ENCODE peak calls at places on chromosomes 16 and 17, in seven cellular contexts. One of them, this sample, is unnamed. For H3K4me1 and H3K9me3, the result is how much of the 10 kb centered on the place peaks cover.

GRCh38 chr17:2940352-2940751 is 123.1 kb downstream of the OR1D5 start:
- DNase-seq in SK-N-SH: no peak
- DNase-seq in HCT116: no peak
- DNase-seq in GM12878: no peak
- DNase-seq in HepG2: no peak
- DNase-seq in K562: no peak
- DNase-seq in H1: no peak
- DNase-seq in this sample: no peak

GRCh38 chr16:31427441-31428276 is 501 bp downstream of the COX6A2 start:
- DNase-seq in SK-N-SH: peak
- DNase-seq in HepG2: no peak
- DNase-seq in HCT116: no peak
- DNase-seq in GM12878: no peak
- DNase-seq in K562: peak
- DNase-seq in H1: peak
- DNase-seq in this sample: peak

GRCh38 chr16:29784901-29785500 is 5.5 kb upstream of the KIF22 start:
- DNase-seq in H1: peak
- DNase-seq in HepG2: no peak
- DNase-seq in K562: peak
- DNase-seq in HCT116: no peak
- DNase-seq in GM12878: no peak
- DNase-seq in SK-N-SH: no peak
- DNase-seq in this sample: peak

GRCh38 chr17:48068491-48068961 is 20.4 kb downstream of the NFE2L1 start:
- DNase-seq in H1: peak
- DNase-seq in GM12878: no peak
- DNase-seq in HepG2: peak
- DNase-seq in HCT116: no peak
- DNase-seq in K562: no peak
- DNase-seq in SK-N-SH: no peak
- DNase-seq in this sample: no peak

GRCh38 chr17:78041401-78042179 is 83.1 kb downstream of the TNRC6C start:
- DNase-seq in K562: no peak
- DNase-seq in HCT116: no peak
- DNase-seq in H1: no peak
- DNase-seq in SK-N-SH: peak
- DNase-seq in GM12878: no peak
- DNase-seq in HepG2: no peak
- DNase-seq in this sample: no peak

GRCh38 chr17:37742114-37742761 is 2.6 kb downstream of the HNF1B start:
- DNase-seq in SK-N-SH: peak
- DNase-seq in GM12878: no peak
- DNase-seq in H1: peak
- DNase-seq in K562: no peak
- DNase-seq in HCT116: no peak
- DNase-seq in HepG2: no peak
- DNase-seq in this sample: no peak

GRCh38 chr16:89426736-89427525 is 63.4 kb downstream of the ANKRD11 start:
- DNase-seq in GM12878: no peak
- DNase-seq in K562: no peak
- DNase-seq in HepG2: no peak
- DNase-seq in SK-N-SH: no peak
- DNase-seq in HCT116: no peak
- DNase-seq in H1: no peak
- DNase-seq in this sample: no peak

GRCh38 chr17:77974396-77974795 is 15.9 kb downstream of the TNRC6C start:
- DNase-seq in GM12878: no peak
- DNase-seq in HepG2: no peak
- DNase-seq in HCT116: no peak
- DNase-seq in SK-N-SH: no peak
- DNase-seq in H1: no peak
- DNase-seq in K562: no peak
- DNase-seq in this sample: no peak

GRCh38 chr16:70610273-70611223 is 35.8 kb upstream of the IL34 start:
- DNase-seq in H1: no peak
- DNase-seq in SK-N-SH: no peak
- DNase-seq in HepG2: no peak
- DNase-seq in K562: no peak
- DNase-seq in GM12878: no peak
- DNase-seq in HCT116: no peak
- DNase-seq in this sample: no peak

GRCh38 chr17:62790554-62790953 is 17.6 kb downstream of the MARCHF10 start:
- DNase-seq in K562: no peak
- DNase-seq in H1: no peak
- DNase-seq in SK-N-SH: no peak
- DNase-seq in HepG2: no peak
- DNase-seq in HCT116: no peak
- DNase-seq in GM12878: no peak
- DNase-seq in this sample: no peak

GRCh38 chr17:77886387-77886728 is 72.1 kb upstream of the TNRC6C start:
- DNase-seq in HCT116: no peak
- DNase-seq in SK-N-SH: no peak
- DNase-seq in K562: peak
- DNase-seq in HepG2: no peak
- DNase-seq in GM12878: no peak
- DNase-seq in H1: no peak
- DNase-seq in this sample: no peak

GRCh38 chr16:71410146-71410545 is 31.7 kb downstream of the TLE7 start:
- DNase-seq in K562: no peak
- DNase-seq in HepG2: no peak
- DNase-seq in HCT116: no peak
- DNase-seq in H1: no peak
- DNase-seq in SK-N-SH: no peak
- DNase-seq in GM12878: no peak
- DNase-seq in this sample: no peak

GRCh38 chr17:58913552-58913951 is 157.9 kb downstream of the PPM1E start:
- DNase-seq in SK-N-SH: no peak
- DNase-seq in GM12878: no peak
- DNase-seq in K562: no peak
- DNase-seq in H1: no peak
- DNase-seq in HCT116: no peak
- DNase-seq in HepG2: no peak
- DNase-seq in this sample: no peak

GRCh38 chr17:31493656-31494155 is 102.2 kb downstream of the RAB11FIP4 start:
- DNase-seq in SK-N-SH: no peak
- DNase-seq in H1: no peak
- DNase-seq in GM12878: no peak
- DNase-seq in K562: no peak
- DNase-seq in HepG2: no peak
- DNase-seq in HCT116: no peak
- DNase-seq in this sample: no peak

GRCh38 chr17:69473801-69474170 is 59.3 kb downstream of the MAP2K6 start:
- DNase-seq in GM12878: no peak
- DNase-seq in SK-N-SH: no peak
- DNase-seq in K562: no peak
- DNase-seq in H1: peak
- DNase-seq in HepG2: no peak
- DNase-seq in HCT116: no peak
- DNase-seq in this sample: no peak

GRCh38 chr17:45451131-45451530 is 18.5 kb upstream of the ARHGAP27 start:
- DNase-seq in H1: no peak
- DNase-seq in HCT116: no peak
- DNase-seq in HepG2: no peak
- DNase-seq in GM12878: no peak
- DNase-seq in K562: no peak
- DNase-seq in SK-N-SH: peak
- DNase-seq in this sample: no peak

GRCh38 chr17:9116861-9117568 is 95.7 kb downstream of the NTN1 start:
- DNase-seq in GM12878: no peak
- DNase-seq in HepG2: no peak
- DNase-seq in SK-N-SH: no peak
- DNase-seq in K562: no peak
- DNase-seq in HCT116: no peak
- DNase-seq in H1: no peak
- DNase-seq in this sample: no peak

DNA sequence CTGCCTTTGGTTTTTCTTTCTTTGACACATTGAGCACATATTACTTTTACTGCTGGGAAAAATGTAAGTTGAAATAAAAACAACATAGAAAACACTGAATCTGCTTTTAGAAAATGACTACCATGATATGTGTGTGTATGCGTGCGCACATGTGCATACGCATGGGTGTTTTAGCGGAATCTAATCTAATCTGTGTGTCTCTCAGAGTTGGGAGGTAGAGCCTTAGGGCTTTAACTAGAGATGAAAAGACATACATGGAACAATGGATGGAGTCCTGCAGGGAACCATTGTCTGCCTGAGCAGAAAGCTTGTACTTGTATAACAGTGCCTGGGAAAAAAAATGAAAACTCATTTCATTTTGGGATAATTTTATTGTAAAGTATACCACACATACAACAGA is 12.4 kb downstream of the SLFN5 start:
- DNase-seq in GM12878: no peak
- DNase-seq in HCT116: no peak
- DNase-seq in HepG2: no peak
- DNase-seq in K562: no peak
- DNase-seq in H1: no peak
- DNase-seq in SK-N-SH: no peak
- DNase-seq in this sample: no peak
- H3K4me1 ChIP-seq in GM12878: under half
- H3K4me1 ChIP-seq in HCT116: under half
- H3K4me1 ChIP-seq in HepG2: under half
- H3K4me1 ChIP-seq in K562: under half
- H3K4me1 ChIP-seq in H1: under half
- H3K4me1 ChIP-seq in SK-N-SH: under half
- H3K4me1 ChIP-seq in this sample: under half

DNA sequence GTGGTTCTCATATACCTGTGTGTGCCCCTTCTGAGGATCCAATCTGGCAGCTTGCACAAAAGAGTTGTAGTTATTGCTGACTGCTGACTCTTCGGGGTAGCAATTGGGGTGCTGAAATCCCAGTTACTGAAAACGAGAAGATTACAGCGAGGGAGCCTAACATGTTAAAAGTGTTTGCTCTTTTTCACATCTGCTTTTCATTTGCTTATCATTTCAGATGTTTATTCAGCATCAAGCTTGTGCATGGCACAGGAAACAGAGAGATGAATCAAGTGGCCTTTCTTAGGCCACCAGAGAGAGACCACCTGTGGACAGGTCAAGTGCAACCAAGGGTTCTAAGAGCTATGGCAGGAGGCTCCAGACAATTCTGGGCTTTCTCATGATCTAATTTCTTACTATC is 16.9 kb downstream of the DHRS7B start:
- DNase-seq in HCT116: no peak
- DNase-seq in K562: no peak
- DNase-seq in H1: no peak
- DNase-seq in SK-N-SH: peak
- DNase-seq in GM12878: no peak
- DNase-seq in HepG2: no peak
- DNase-seq in this sample: no peak
- H3K9me3 ChIP-seq in HCT116: under half
- H3K9me3 ChIP-seq in K562: under half
- H3K9me3 ChIP-seq in H1: under half
- H3K9me3 ChIP-seq in SK-N-SH: under half
- H3K9me3 ChIP-seq in GM12878: under half
- H3K9me3 ChIP-seq in HepG2: under half
- H3K9me3 ChIP-seq in this sample: under half

GRCh38 chr16:82220541-82220940 is 50.5 kb upstream of the MPHOSPH6 start:
- DNase-seq in HepG2: no peak
- DNase-seq in GM12878: no peak
- DNase-seq in SK-N-SH: no peak
- DNase-seq in HCT116: no peak
- DNase-seq in K562: no peak
- DNase-seq in H1: no peak
- DNase-seq in this sample: no peak
- TF ChIP-seq YY1 in HepG2: no peak
- TF ChIP-seq YY1 in GM12878: no peak
- TF ChIP-seq YY1 in SK-N-SH: no peak
- TF ChIP-seq YY1 in HCT116: no peak
- TF ChIP-seq YY1 in K562: no peak
- TF ChIP-seq YY1 in H1: no peak
- TF ChIP-seq YY1 in this sample: no peak

DNA sequence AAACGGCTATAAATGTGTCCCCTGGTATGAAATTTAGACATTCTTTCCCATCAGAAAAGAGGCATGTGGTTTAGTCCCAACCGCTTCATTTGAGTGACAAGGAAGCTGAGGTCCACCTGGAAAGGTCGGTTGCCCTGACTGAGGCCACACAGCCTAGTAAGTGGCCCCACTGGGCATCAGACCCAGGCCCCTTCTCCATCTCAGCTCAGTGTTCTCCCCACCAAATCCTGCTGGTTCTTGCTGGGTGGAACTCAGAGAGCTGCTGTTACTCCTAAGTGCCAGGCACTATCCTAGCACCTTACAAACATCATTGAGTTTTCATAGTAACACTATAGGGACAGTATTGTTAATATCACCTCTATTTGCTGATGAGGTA is 153.5 kb downstream of the SOCS1 start:
- DNase-seq in GM12878: no peak
- DNase-seq in HepG2: no peak
- DNase-seq in HCT116: no peak
- DNase-seq in K562: no peak
- DNase-seq in SK-N-SH: no peak
- DNase-seq in H1: no peak
- DNase-seq in this sample: no peak
- H3K4me1 ChIP-seq in GM12878: half or more
- H3K4me1 ChIP-seq in HepG2: under half
- H3K4me1 ChIP-seq in HCT116: under half
- H3K4me1 ChIP-seq in K562: half or more
- H3K4me1 ChIP-seq in SK-N-SH: under half
- H3K4me1 ChIP-seq in H1: under half
- H3K4me1 ChIP-seq in this sample: under half

DNA sequence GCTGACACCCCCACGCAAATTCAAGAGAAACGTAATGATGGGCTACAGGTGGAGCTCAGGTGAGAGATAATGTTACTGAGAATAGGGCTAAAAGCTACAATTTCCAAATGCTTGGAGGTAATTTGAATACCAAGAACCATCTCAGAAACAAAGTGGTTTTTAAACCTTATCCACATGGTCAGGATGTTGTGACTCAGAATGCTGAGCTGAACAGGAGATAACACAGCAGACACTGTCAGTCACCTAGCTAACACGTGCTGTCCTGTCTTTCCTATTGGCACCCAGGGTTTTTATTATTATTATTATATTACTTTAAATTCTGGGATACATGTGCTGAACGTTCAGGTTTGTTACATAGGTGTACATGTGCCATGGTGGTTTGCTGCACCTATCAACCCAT is 233.0 kb upstream of the MAF start:
- DNase-seq in HCT116: no peak
- DNase-seq in K562: no peak
- DNase-seq in H1: no peak
- DNase-seq in GM12878: no peak
- DNase-seq in SK-N-SH: no peak
- DNase-seq in HepG2: no peak
- DNase-seq in this sample: no peak
- H3K9me3 ChIP-seq in HCT116: under half
- H3K9me3 ChIP-seq in K562: under half
- H3K9me3 ChIP-seq in H1: under half
- H3K9me3 ChIP-seq in GM12878: under half
- H3K9me3 ChIP-seq in SK-N-SH: under half
- H3K9me3 ChIP-seq in HepG2: under half
- H3K9me3 ChIP-seq in this sample: under half

DNA sequence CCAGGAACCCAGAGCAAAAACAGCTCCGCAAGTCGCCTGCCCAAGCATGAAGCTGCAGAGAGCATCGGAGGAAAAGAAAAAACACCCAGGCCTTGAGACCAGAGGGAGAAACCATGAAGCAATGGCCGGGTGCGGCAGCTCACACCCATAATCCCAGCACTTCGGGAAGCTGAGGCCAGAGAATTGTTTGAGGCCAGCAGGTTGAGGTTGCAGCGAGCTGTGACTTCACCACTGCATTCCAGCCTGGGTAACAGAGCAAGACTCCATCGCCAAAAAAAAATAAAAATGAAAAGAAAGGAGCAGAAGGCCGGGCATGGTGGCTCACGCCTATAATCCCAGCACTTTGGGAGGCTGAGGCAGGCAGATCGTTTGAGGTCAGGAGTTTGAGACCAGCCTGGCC is 40.3 kb downstream of the C16orf95 start:
- DNase-seq in H1: no peak
- DNase-seq in HCT116: no peak
- DNase-seq in SK-N-SH: no peak
- DNase-seq in GM12878: no peak
- DNase-seq in HepG2: no peak
- DNase-seq in K562: no peak
- DNase-seq in this sample: no peak
- TF ChIP-seq YY1 in H1: no peak
- TF ChIP-seq YY1 in HCT116: no peak
- TF ChIP-seq YY1 in SK-N-SH: no peak
- TF ChIP-seq YY1 in GM12878: no peak
- TF ChIP-seq YY1 in HepG2: no peak
- TF ChIP-seq YY1 in K562: no peak
- TF ChIP-seq YY1 in this sample: no peak

This sample was measured in NT2/D1.